ENCODE peak calls at places on chromosome 1, in five cellular contexts. Z is PC-9, J is H9, U is AG04450, V is AG09309. P is an unnamed sample.
A peak's percentile ranks its signal among the peaks of the same experiment; 100 is the strongest.

GRCh38 chr1:208475449-208475848 is 231.3 kb upstream of the PLXNA2 start:
- DNase-seq in V (peak; percentile 41), J (no peak), Z (no peak), U (no peak), P (peak; percentile 63)

GRCh38 chr1:151158751-151159251 is 2.4 kb downstream of the TNFAIP8L2 start:
- DNase-seq in U (no peak), V (no peak), J (no peak), Z (no peak), P (no peak)

GRCh38 chr1:56578664-56578962 is 750 bp downstream of the PLPP3 start:
- DNase-seq in V (no peak), U (no peak), Z (no peak), J (no peak), P (no peak)

GRCh38 chr1:10852486-10852885 is 56.0 kb upstream of the CASZ1 start:
- DNase-seq in J (no peak), Z (no peak), U (no peak), V (no peak), P (no peak)

GRCh38 chr1:246778663-246779062 is 54.5 kb downstream of the SCCPDH start:
- DNase-seq in U (no peak), Z (no peak), J (no peak), V (no peak), P (no peak)

GRCh38 chr1:52887483-52887882 is 34.1 kb downstream of the ECHDC2 start:
- DNase-seq in Z (no peak), V (no peak), J (no peak), U (no peak), P (no peak)

GRCh38 chr1:36400825-36401601 is 3.3 kb upstream of the LSM10 start:
- DNase-seq in V (peak; percentile 82), Z (peak; percentile 78), U (no peak), J (peak; percentile 97), P (no peak)

GRCh38 chr1:180252638-180253536 is 22.8 kb downstream of the LHX4 start:
- DNase-seq in J (peak; percentile 83), V (no peak), U (peak; percentile 30), Z (peak; percentile 47), P (no peak)

GRCh38 chr1:209250970-209251636 is 332.4 kb upstream of the CAMK1G start:
- DNase-seq in Z (no peak), V (no peak), U (no peak), J (no peak), P (no peak)

GRCh38 chr1:180931529-180931928 is 18.8 kb downstream of the KIAA1614 start:
- DNase-seq in V (no peak), Z (no peak), U (no peak), J (no peak), P (no peak)

GRCh38 chr1:68780919-68781318 is 284.0 kb upstream of the DEPDC1 start:
- DNase-seq in V (no peak), U (no peak), J (no peak), Z (no peak), P (no peak)

GRCh38 chr1:98854137-98854536 is 150.5 kb downstream of the PLPPR5 start:
- DNase-seq in Z (no peak), V (no peak), J (no peak), U (no peak), P (no peak)

GRCh38 chr1:245116131-245116530 is 38.7 kb upstream of the KIF26B start:
- DNase-seq in J (no peak), Z (no peak), U (no peak), V (no peak), P (no peak)

GRCh38 chr1:93670141-93670540 is 11.5 kb downstream of the BCAR3 start:
- DNase-seq in J (no peak), Z (peak; percentile 71), U (no peak), V (no peak), P (no peak)

GRCh38 chr1:181033799-181034391 is at the start of gene MR1:
- DNase-seq in Z (peak; percentile 88), U (peak; percentile 38), J (no peak), V (peak; percentile 81), P (peak; percentile 82)

GRCh38 chr1:203671808-203672207 is 45.2 kb downstream of the ATP2B4 start:
- DNase-seq in J (no peak), Z (no peak), U (no peak), V (no peak), P (no peak)

GRCh38 chr1:203676455-203676854 is 49.8 kb downstream of the ATP2B4 start:
- DNase-seq in J (peak; percentile 48), Z (no peak), V (no peak), U (no peak), P (no peak)

GRCh38 chr1:203672354-203672753 is 45.7 kb downstream of the ATP2B4 start:
- DNase-seq in J (no peak), U (peak; percentile 67), V (peak; percentile 18), Z (no peak), P (no peak)

GRCh38 chr1:203675596-203676347 is 49.1 kb downstream of the ATP2B4 start:
- DNase-seq in V (no peak), U (no peak), J (no peak), Z (peak; percentile 72), P (no peak)

DNA sequence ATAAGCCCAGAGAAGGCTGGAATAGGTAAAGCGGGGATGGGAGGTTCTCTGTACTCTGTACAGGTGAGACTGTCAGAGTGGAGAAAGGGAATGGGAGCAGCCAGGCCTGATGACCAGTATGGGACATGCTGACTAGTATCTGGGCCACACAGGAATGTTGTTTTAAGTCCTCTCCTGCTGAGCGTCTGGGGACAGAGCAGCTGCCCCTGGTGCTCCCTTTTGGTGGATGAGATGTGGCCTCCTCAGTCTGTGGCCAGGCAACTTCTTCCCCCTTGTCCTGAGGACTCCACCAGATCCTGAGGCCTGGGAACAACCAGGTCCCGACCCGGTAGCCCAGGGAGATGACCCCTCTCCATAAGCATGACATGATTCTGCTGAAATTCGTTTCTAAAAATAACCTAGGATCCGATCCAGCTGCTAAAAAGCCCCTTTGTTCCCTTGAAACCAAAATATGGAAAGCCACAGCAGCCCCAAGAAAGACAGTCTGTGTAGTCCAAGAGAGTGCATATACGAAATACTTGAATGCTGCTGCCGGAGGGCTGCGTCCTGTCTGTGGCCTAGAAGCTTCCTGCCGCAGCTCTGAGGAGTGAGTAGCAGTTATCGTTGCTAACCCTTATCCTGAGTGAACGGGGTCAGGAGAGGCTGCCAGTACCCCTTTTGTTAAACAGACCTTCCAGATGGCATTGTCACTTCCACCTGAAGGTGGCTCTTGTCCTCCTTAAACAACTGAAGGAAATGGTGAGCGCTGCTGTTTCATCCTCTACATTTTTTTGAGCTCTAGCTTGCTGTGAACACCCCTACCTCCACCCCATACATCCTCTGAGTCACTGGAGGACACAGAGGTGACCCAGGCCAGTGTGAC is 47.1 kb downstream of the ATP2B4 start:
- DNase-seq in J (peak; percentile 34), V (peak; percentile 61), U (peak; percentile 53), Z (peak; percentile 98), P (no peak)
- TF ChIP-seq CTCF in J (peak; percentile 27), V (peak; percentile 34), U (no peak), Z (peak; percentile 65), P (peak; percentile 22)

DNA sequence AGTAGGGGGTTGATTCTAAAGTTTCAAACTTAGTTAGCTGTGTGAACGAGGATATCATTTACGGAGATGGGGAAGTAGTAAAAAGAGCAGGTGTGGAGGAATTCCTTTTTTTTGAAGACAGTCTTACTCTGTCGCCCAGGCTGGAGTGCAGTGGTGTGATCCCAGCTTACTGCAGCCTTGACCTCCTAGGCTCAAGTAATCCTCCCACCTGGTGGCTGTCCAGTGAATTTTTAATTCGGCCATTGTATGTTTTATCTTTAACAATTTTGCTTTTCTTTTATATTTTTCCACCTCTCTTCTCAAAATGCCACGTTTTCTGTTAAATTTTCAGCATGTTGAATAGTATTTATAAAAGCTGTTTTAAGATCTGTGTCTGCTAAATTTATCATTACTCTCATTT is 12.3 kb upstream of the CENPF start:
- DNase-seq in J (no peak), U (no peak), V (no peak), Z (no peak), P (no peak)
- TF ChIP-seq CTCF in J (peak; percentile 44), U (no peak), V (no peak), Z (peak; percentile 41), P (no peak)

GRCh38 chr1:170063109-170063826 is 11.2 kb downstream of the KIFAP3 start:
- DNase-seq in J (no peak), U (no peak), V (no peak), Z (peak; percentile 72), P (no peak)

GRCh38 chr1:170071378-170071777 is 3.1 kb downstream of the KIFAP3 start:
- DNase-seq in V (no peak), Z (no peak), J (no peak), U (no peak), P (no peak)

GRCh38 chr1:170068923-170069322 is 5.6 kb downstream of the KIFAP3 start:
- DNase-seq in V (no peak), Z (no peak), J (no peak), U (no peak), P (no peak)

GRCh38 chr1:170067253-170067819 is 7.2 kb downstream of the KIFAP3 start:
- DNase-seq in U (no peak), V (no peak), J (no peak), Z (no peak), P (peak; percentile 27)
- TF ChIP-seq CTCF in U (no peak), V (no peak), J (peak; percentile 12), Z (no peak), P (peak; percentile 34)

GRCh38 chr1:92484472-92485373 is 2.0 kb downstream of the GFI1 start:
- DNase-seq in U (no peak), V (no peak), J (peak; percentile 63), Z (peak; percentile 48), P (no peak)
- TF ChIP-seq CTCF in U (no peak), V (no peak), J (peak; percentile 28), Z (no peak), P (no peak)

DNA sequence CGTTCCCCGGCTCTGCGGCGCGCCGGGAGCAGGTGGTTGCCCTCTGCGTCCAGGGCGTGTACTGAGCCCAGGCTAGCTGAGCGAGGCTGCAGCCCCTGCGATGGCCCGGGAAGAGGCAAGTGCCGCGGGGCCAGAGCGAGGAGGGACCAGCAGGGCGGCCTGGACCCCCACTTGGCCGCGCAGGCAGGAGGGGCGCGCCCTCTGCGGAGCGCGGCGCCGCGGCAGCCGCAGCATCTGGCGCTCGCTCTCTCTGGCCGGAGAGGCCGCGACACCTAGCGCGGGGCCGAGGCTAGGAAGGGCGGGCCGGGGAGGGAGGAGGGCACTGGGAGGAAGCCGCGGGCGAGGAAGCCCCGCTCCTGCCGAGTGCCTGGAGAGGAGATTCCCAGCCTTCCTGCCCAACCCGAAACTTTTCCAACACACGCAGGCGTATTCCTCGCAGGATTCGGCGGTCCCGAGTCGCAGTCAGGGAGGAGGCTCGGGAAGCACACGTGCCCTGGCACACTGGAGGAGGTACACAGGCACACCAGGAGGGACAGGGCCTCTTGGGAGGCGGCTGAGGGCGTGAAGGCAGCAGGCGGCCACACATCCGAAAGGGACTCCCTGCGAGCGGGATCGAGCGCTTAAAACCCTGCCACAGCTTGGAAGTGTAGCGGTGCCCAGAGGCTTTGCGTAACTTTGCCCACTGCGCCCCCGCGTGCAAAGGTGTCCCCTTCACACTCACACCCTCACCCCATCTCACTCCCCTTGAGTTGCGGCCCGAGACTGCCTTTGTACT is 4.8 kb upstream of the PROX1 start:
- DNase-seq in J (peak; percentile 76), Z (no peak), V (no peak), U (no peak), P (no peak)
- TF ChIP-seq CTCF in J (peak; percentile 20), Z (no peak), V (no peak), U (no peak), P (no peak)

DNA sequence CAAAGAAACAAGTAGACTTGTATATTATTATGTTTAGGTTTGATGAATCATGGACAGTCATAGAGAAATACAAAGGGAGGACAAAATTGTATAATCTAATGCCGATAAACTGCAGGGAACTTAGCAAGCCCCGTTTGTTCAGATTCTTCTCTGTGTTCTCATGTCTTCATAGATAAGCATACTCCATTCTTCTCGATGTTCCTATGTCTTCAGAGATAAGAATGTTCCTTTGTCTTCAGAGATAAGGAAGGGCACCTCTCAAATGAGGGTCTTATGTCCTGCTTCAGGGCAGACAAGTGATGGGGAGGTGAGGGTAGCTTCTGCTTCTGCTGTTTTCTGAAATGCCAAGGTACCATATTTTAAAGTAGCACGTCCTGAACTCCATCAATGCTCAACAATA is 19.7 kb upstream of the TADA1 start:
- DNase-seq in Z (no peak), V (no peak), U (no peak), J (no peak), P (no peak)
- TF ChIP-seq CTCF in Z (no peak), V (no peak), U (no peak), J (no peak), P (no peak)